ENCODE peak calls at places on chromosomes 11 and 22, in four cellular contexts. U is MCF 10A, J is uterus, V is PC-3. O is an unnamed sample.
A peak's percentile ranks its signal among the peaks of the same experiment; 100 is the strongest.

GRCh38 chr22:17858033-17858432 is 83.8 kb upstream of the BID start:
- DNase-seq in U (no peak), J (no peak), V (no peak), O (no peak)

GRCh38 chr11:78666675-78667129 is 92.0 kb upstream of the NARS2 start:
- DNase-seq in U (no peak), J (no peak), V (no peak), O (no peak)

GRCh38 chr11:67351275-67352005 is 1.9 kb downstream of the POLD4 start:
- DNase-seq in U (peak; percentile 80), J (peak; percentile 71), V (peak; percentile 94), O (peak; percentile 69)

GRCh38 chr11:95093548-95093947 is 3.9 kb downstream of the ENDOD1 start:
- DNase-seq in U (no peak), J (no peak), V (no peak), O (no peak)

GRCh38 chr11:82845336-82846036 is 54.7 kb downstream of the PRCP start:
- DNase-seq in U (no peak), J (no peak), V (no peak), O (no peak)

GRCh38 chr11:69867076-69868002 is 48.1 kb upstream of the FGF3 start:
- DNase-seq in U (peak; percentile 27), J (no peak), V (peak; percentile 92), O (no peak)

GRCh38 chr11:27795955-27796861 is 96.0 kb upstream of the BDNF start:
- DNase-seq in U (peak; percentile 1), J (no peak), V (no peak), O (no peak)

GRCh38 chr11:121255473-121256125 is 37.0 kb upstream of the SC5D start:
- DNase-seq in U (no peak), J (no peak), V (no peak), O (no peak)

GRCh38 chr22:35230417-35230816 is 26.9 kb upstream of the HMGXB4 start:
- DNase-seq in U (no peak), J (no peak), V (no peak), O (no peak)

DNA sequence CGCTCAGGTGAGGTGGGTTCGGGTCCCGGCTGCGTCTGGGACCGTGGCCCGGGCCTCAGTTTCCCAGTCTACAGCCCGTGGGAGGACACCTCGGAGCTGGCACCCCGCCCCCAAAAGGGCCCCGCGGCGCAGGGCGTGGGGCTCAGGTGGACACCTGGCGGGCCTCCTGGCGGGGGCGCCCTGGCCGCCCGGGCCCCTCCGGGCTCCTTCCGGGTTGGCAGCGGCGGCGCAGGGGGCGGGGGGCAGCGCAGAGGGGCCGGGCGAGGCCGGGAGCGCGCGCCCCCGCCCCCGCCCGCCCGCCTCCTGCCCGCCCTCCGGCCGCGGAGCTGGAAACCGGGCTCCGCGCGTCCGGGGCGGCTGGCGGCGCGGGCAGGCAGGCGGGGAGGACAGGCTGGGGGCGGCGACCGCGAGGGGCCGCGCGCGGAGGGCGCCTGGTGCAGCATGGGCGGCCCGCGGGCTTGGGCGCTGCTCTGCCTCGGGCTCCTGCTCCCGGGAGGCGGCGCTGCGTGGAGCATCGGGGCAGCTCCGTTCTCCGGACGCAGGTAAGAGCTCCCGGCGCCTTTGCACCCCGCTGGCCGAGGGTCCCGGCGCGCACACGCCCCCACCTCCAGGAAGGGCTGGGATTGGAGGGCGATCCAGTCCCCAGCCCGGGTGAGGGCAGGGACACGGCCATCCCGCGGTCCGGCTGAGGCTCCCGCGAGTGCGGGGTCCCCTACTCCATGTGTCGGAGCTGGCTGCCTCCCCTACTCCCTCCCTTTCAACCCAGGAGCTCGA is at the start of gene EMID1:
- DNase-seq in U (no peak), J (peak; percentile 39), V (peak; percentile 12), O (peak; percentile 58)
- TF ChIP-seq CTCF in U (no peak), J (no peak), V (no peak), O (no peak)

DNA sequence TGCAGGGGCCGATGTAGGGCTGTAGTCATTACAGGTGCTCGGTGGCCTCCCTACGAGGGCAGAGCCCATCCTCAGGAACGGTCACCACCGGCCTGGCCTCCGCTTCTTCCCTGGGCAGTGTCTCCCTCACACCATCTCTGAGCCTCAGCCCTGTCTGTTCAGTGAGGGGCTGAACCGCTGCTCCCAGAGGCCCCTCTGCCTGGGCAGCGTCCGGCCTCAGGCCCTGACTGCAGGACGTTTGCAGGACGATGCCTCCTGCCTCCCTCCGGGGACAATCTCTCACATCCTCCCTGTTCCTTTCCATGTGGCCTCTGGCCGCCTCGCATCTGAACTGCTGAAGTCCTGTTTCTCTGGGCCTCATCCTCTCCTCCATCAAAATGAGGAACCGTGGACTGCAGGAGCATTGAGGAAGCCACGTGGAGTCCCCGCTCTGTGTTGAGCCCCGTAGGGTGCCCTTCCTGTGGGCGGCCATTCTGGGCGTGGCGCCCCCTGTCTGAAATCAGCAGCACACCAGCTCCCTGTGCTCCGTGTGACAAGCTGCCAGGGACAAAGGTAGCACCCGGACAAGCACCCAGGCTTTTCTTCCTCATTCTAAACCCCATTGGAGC is 933.5 kb downstream of the BRD1 start:
- DNase-seq in U (no peak), J (no peak), V (no peak), O (no peak)
- TF ChIP-seq CTCF in U (no peak), J (no peak), V (no peak), O (peak; percentile 17)

GRCh38 chr11:63444181-63444580 is 46.8 kb downstream of the PLAAT5 start:
- DNase-seq in U (no peak), J (no peak), V (peak; percentile 18), O (no peak)
- TF ChIP-seq CTCF in U (no peak), J (no peak), V (no peak), O (no peak)

DNA sequence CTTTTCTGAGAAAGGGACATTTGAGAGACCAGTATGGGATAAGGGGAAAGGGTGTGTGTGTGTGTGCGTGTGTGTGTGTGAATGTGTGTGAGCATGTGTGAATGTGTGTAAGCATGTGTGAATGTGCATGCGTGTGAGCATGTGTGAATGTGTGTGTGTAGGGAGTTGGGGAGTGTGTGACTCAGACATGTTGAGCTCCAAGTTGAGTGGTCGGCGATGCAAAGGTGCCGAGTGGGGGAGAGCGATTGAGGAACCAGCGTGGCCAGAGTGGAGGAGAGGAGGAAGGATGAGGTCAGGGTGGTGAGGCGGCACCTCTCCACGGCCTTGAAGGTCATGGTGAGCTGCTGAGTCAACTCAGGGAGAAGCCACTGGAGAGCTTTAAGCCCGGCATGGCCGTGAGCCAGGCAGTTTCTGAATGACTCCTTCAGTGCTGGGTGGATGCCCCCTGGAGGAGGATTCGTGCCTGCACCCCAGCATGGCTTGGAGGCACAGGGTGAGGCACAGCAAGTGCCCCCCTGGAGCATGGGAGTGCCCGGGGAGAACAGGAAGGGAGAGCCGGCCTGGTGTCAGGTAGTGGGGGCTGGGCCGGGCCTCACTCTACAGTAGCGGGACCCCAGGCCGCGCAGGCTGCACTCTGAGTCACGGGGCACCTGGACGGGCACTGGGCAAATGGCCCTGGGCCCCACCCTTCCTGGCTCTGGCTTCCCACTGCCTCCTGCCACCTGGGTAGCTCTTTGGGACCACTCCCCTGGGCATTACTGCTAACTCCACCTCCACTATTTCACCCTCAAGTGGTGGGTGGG is 8.2 kb upstream of the CCDC88B start:
- DNase-seq in U (peak; percentile 98), J (peak; percentile 60), V (peak; percentile 96), O (no peak)
- TF ChIP-seq CTCF in U (peak; percentile 79), J (no peak), V (peak; percentile 85), O (no peak)

O was measured in mesothelial cell of epicardium.